ENCODE peak calls at places on chromosomes 13 and 19, in eight cellular contexts. Z is T-helper 9 cell; R is GM23248; C is activated CD4-positive, CD25-positive, alpha-beta regulatory T cell; Y is activated gamma-delta T cell treated with anti-CD3 and anti-CD28 coated beads, Interleukin-2, amount 50 U/mL, for 16 hours; S is stimulated activated CD4-positive, alpha-beta T cell treated with anti-CD3 and anti-CD28 coated beads, Interleukin-15, amount 100 ng/mL, for 1 hour; M is AG10803; X is keratinocyte. B is an unnamed sample.

GRCh38 chr13:98752942-98753290 is 444 bp upstream of the SLC15A1 start:
- DNase-seq in X (no peak), Z (no peak), R (no peak), M (no peak), C (no peak), Y (no peak), S (no peak), B (no peak)

GRCh38 chr19:16449330-16449961 is 22.3 kb downstream of the EPS15L1 start:
- DNase-seq in M (no peak), X (no peak), Y (peak; percentile 30), Z (no peak), S (no peak), R (peak; percentile 23), C (no peak), B (no peak)

GRCh38 chr19:42140125-42140754 is 8.0 kb upstream of the POU2F2 start:
- DNase-seq in Y (no peak), M (peak; percentile 60), Z (no peak), C (no peak), R (peak; percentile 86), S (no peak), X (no peak), B (peak; percentile 12)

GRCh38 chr13:64855506-64855905 is 2374.6 kb downstream of the PCDH9 start:
- DNase-seq in C (no peak), M (peak; percentile 6), Z (no peak), R (peak; percentile 2), S (no peak), Y (no peak), X (no peak), B (no peak)

GRCh38 chr13:67008075-67008668 is 222.0 kb downstream of the PCDH9 start:
- DNase-seq in Y (no peak), X (no peak), M (no peak), C (no peak), Z (no peak), S (no peak), R (no peak), B (no peak)

GRCh38 chr19:19386373-19386869 is 19.1 kb upstream of the GATAD2A start:
- DNase-seq in M (no peak), C (no peak), S (no peak), Y (no peak), Z (peak; percentile 37), R (peak; percentile 28), X (no peak), B (no peak)

GRCh38 chr13:97258801-97259200 is 36.7 kb downstream of the MBNL2 start:
- DNase-seq in M (peak; percentile 84), Z (no peak), R (peak; percentile 75), S (no peak), X (no peak), C (no peak), Y (no peak), B (no peak)

GRCh38 chr19:8575467-8575997 is 1.7 kb downstream of the MYO1F start:
- DNase-seq in C (peak; percentile 27), R (peak; percentile 65), S (no peak), X (no peak), Y (peak; percentile 44), M (peak; percentile 39), Z (peak; percentile 30), B (no peak)

GRCh38 chr13:111384441-111385181 is 64.2 kb downstream of the TEX29 start:
- DNase-seq in X (no peak), C (no peak), S (no peak), Z (no peak), M (no peak), R (no peak), Y (no peak), B (no peak)

GRCh38 chr13:55439450-55439849 is 1701.3 kb upstream of the PRR20A start:
- DNase-seq in R (no peak), Z (no peak), S (no peak), C (no peak), X (no peak), M (no peak), Y (no peak), B (no peak)

GRCh38 chr13:75636339-75637095 is 387 bp downstream of the LMO7 start:
- DNase-seq in M (peak; percentile 56), R (peak; percentile 79), Y (peak; percentile 4), C (peak; percentile 31), Z (peak; percentile 19), S (peak; percentile 8), X (no peak), B (no peak)

GRCh38 chr19:19115954-19116353 is 22.3 kb downstream of the TMEM161A start:
- DNase-seq in S (peak; percentile 19), R (peak; percentile 27), X (no peak), M (no peak), C (no peak), Z (peak; percentile 46), Y (no peak), B (no peak)

GRCh38 chr13:109152941-109153340 is 523.5 kb downstream of the MYO16 start:
- DNase-seq in M (no peak), R (no peak), Y (no peak), S (no peak), C (no peak), Z (no peak), X (no peak), B (no peak)

GRCh38 chr19:15323496-15324235 is 8.7 kb downstream of the BRD4 start:
- DNase-seq in X (no peak), M (peak; percentile 76), R (peak; percentile 90), S (no peak), C (no peak), Z (no peak), Y (no peak), B (peak; percentile 48)

GRCh38 chr13:29454931-29455481 is 140.5 kb downstream of the SLC7A1 start:
- DNase-seq in Z (no peak), C (no peak), X (peak; percentile 59), S (no peak), R (peak; percentile 41), Y (no peak), M (peak; percentile 37), B (peak; percentile 84)

GRCh38 chr19:13861714-13862531 is 15.0 kb upstream of the NANOS3 start:
- DNase-seq in M (peak; percentile 95), X (no peak), S (peak; percentile 80), Z (peak; percentile 86), Y (peak; percentile 84), C (peak; percentile 78), R (peak; percentile 92), B (no peak)

GRCh38 chr13:99316657-99317244 is 9.6 kb upstream of the GPR183 start:
- DNase-seq in M (no peak), S (no peak), Z (no peak), R (no peak), C (no peak), X (no peak), Y (no peak), B (no peak)

GRCh38 chr13:88153353-88153752 is 482.2 kb downstream of the SLITRK5 start:
- DNase-seq in R (no peak), S (no peak), Z (no peak), C (no peak), Y (no peak), X (no peak), M (no peak), B (no peak)

GRCh38 chr19:5290336-5291262 is 50.0 kb downstream of the PTPRS start:
- DNase-seq in X (no peak), M (no peak), S (no peak), R (no peak), Y (no peak), C (no peak), Z (no peak), B (no peak)

GRCh38 chr19:2902590-2903218 is 2.0 kb downstream of the ZNF57 start:
- DNase-seq in R (peak; percentile 17), C (no peak), Z (no peak), M (no peak), X (no peak), S (no peak), Y (no peak), B (no peak)